ENCODE peak calls at places on chromosomes 16 and 17, in seven cellular contexts. B is neural crest cell, A is RWPE2, N is CD14-positive monocyte, L is omental fat pad, Q is GM10248, K is K562. I is an unnamed sample.

GRCh38 chr16:73015612-73016487 is 32.1 kb downstream of the ZFHX3 start:
- DNase-seq in B (no peak), A (peak; percentile 84), N (no peak), L (no peak), Q (peak; percentile 81), K (no peak), I (no peak)

GRCh38 chr16:66277311-66278070 is 89.0 kb upstream of the CDH5 start:
- DNase-seq in B (no peak), A (no peak), N (no peak), L (no peak), Q (no peak), K (no peak), I (no peak)

GRCh38 chr17:66123163-66123562 is 68.8 kb downstream of the CEP112 start:
- DNase-seq in B (no peak), A (no peak), N (no peak), L (no peak), Q (no peak), K (no peak), I (no peak)

GRCh38 chr17:2056221-2057129 is 1.6 kb downstream of the HIC1 start:
- DNase-seq in B (no peak), A (no peak), N (no peak), L (no peak), Q (peak; percentile 50), K (no peak), I (peak; percentile 53)

GRCh38 chr17:7562208-7562605 is 488 bp downstream of the SENP3 start:
- DNase-seq in B (no peak), A (no peak), N (no peak), L (no peak), Q (peak; percentile 11), K (peak; percentile 60), I (no peak)

GRCh38 chr16:72783716-72784320 is 264.1 kb downstream of the ZFHX3 start:
- DNase-seq in B (no peak), A (no peak), N (no peak), L (no peak), Q (no peak), K (no peak), I (no peak)

GRCh38 chr16:1325261-1325660 is 8.2 kb upstream of the BAIAP3 start:
- DNase-seq in B (no peak), A (no peak), N (no peak), L (no peak), Q (no peak), K (no peak), I (no peak)

GRCh38 chr17:47896672-47897490 is 845 bp downstream of the SP2 start:
- DNase-seq in B (no peak), A (no peak), N (no peak), L (no peak), Q (no peak), K (no peak), I (no peak)

GRCh38 chr17:2253362-2253761 is 50.2 kb downstream of the SMG6 start:
- DNase-seq in B (no peak), A (no peak), N (no peak), L (no peak), Q (no peak), K (no peak), I (no peak)

GRCh38 chr17:2174471-2175293 is 119.8 kb downstream of the HIC1 start:
- DNase-seq in B (no peak), A (no peak), N (no peak), L (no peak), Q (no peak), K (no peak), I (peak; percentile 43)

GRCh38 chr17:41965694-41966375 is 760 bp upstream of the CNP start:
- DNase-seq in B (no peak), A (peak; percentile 91), N (no peak), L (no peak), Q (peak; percentile 77), K (peak; percentile 81), I (peak; percentile 56)

GRCh38 chr16:53043462-53043861 is 9.2 kb downstream of the CHD9NB start:
- DNase-seq in B (no peak), A (no peak), N (no peak), L (no peak), Q (no peak), K (no peak), I (no peak)

GRCh38 chr16:4593069-4593468 is 21.6 kb downstream of the UBALD1 start:
- DNase-seq in B (no peak), A (no peak), N (no peak), L (no peak), Q (no peak), K (no peak), I (peak; percentile 38)

GRCh38 chr16:83116274-83116892 is 489.6 kb downstream of the CDH13 start:
- DNase-seq in B (no peak), A (no peak), N (no peak), L (no peak), Q (no peak), K (no peak), I (no peak)

GRCh38 chr16:83113811-83114210 is 487.0 kb downstream of the CDH13 start:
- DNase-seq in B (no peak), A (no peak), N (no peak), L (no peak), Q (no peak), K (no peak), I (no peak)

GRCh38 chr16:83115491-83116232 is 488.9 kb downstream of the CDH13 start:
- DNase-seq in B (no peak), A (no peak), N (no peak), L (no peak), Q (no peak), K (no peak), I (no peak)

GRCh38 chr16:83110221-83110768 is 483.5 kb downstream of the CDH13 start:
- DNase-seq in B (no peak), A (no peak), N (no peak), L (no peak), Q (no peak), K (no peak), I (no peak)

DNA sequence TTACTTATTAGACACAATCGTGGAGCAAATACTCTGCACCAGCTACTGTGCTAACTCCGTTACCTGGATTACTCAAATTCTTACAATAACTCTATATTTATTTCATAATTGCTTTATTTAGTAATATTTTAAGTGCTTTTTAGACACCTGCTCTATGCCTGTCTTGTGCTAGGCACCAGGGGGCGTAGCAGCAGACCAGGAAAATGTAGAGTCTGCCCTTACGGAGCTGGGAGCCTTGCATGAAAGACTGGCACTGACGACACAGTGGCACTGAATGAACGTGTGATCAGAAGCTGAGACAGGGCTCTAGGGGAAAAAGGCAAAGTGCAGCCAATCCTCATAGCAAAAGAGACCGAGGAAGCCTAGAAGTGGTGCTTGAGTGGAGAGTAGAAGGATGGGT is 486.5 kb downstream of the CDH13 start:
- DNase-seq in B (peak; percentile 15), A (no peak), N (no peak), L (no peak), Q (no peak), K (peak; percentile 16), I (peak; percentile 27)
- TF ChIP-seq CTCF in B (peak; percentile 70), A (no peak), N (no peak), L (no peak), Q (no peak), K (peak; percentile 23), I (peak; percentile 48)

GRCh38 chr17:80086081-80086480 is 15.3 kb upstream of the GAA start:
- DNase-seq in B (no peak), A (no peak), N (no peak), L (no peak), Q (no peak), K (no peak), I (no peak)
- TF ChIP-seq CTCF in B (no peak), A (no peak), N (no peak), L (no peak), Q (no peak), K (no peak), I (no peak)

DNA sequence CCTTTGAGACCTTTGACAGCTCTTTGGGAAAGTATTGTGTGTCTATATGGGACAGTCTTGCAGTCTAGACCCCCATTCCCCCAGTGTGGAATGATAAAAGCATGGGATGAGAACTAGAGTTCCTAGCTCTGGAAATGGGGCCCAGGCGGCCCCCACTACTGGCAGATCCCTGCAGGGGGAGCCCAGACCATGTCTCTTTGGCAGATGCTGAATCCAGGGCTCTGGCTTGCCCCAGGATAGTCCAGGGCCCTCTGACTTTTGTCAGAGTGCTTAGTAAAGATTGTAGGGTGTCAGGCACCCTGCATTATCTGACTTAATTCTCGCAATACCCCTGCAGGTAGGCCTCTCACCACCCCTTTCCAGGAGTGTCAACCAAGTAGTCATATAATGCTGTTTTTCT is 8.3 kb downstream of the ALKBH5 start:
- DNase-seq in B (no peak), A (no peak), N (no peak), L (no peak), Q (no peak), K (no peak), I (no peak)
- TF ChIP-seq CTCF in B (peak; percentile 40), A (peak; percentile 25), N (no peak), L (no peak), Q (peak; percentile 29), K (peak; percentile 34), I (no peak)

DNA sequence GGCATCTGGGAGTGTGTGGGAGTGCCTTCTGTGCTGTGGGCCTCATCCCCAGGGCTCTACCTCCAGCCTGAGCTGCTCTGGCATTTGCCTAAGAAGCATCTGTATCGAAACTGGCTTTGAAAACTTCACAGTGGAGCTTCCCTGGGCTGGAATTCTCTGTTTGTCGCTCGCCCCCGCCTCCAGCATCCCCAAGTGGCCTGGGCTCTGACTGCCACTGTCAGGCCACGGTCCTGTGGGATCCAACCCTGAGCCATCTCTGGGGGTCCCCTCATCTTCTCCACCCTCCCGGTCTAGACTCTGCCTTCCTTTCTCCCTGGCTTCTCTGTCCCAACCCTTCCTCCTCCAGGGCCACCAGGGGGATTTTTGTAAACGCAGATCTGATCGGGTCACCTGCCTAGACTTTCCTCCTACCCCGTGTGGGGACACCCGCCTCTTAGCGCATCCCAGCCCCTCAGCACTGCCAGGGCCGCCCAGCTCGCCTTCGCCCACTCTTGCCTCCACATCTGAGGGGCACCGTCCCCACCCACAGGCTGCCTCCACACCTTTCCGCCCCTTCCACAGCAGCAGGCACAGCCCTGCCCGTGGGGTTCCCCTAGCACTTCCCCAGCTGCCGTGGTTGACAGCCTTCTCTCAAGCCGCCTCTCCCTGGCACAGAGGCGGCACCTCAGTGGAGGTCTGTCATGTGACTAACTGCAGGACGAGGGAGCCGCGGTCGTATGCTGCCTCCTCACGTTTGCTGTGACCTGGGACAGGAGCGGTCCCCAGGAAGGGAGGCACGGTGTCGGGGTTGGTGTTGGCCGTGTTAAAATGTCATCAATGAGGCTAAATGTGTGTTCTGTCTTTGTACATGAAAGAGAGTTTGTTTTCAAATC is 12.0 kb downstream of the TBC1D24 start:
- DNase-seq in B (no peak), A (no peak), N (peak; percentile 88), L (no peak), Q (peak; percentile 85), K (no peak), I (no peak)
- TF ChIP-seq CTCF in B (no peak), A (no peak), N (peak; percentile 37), L (no peak), Q (peak; percentile 64), K (no peak), I (no peak)

I was measured in nephron progenitor cell.